ENCODE peak calls at places on chromosome 13, in six cellular contexts. E, Z, X, T, G and V are unnamed samples.

GRCh38 chr13:20006206-20006605 is 47.7 kb downstream of the ZMYM2 start:
- DNase-seq in E (peak; percentile 60), X (peak; percentile 66), T (no peak), G (no peak), Z (no peak), V (no peak)

GRCh38 chr13:113087923-113088690 is 17.5 kb upstream of the F7 start:
- DNase-seq in X (no peak), G (no peak), Z (no peak), E (no peak), T (no peak), V (no peak)

GRCh38 chr13:113584870-113585671 is 518 bp downstream of the TFDP1 start:
- DNase-seq in G (no peak), Z (no peak), X (peak; percentile 28), E (peak; percentile 23), T (peak; percentile 51), V (peak; percentile 23)

GRCh38 chr13:72565893-72566292 is 161.5 kb downstream of the MZT1 start:
- DNase-seq in E (peak; percentile 22), T (no peak), G (peak; percentile 4), Z (peak; percentile 72), X (peak; percentile 39), V (no peak)

GRCh38 chr13:114119196-114119595 is 13.2 kb downstream of the RASA3 start:
- DNase-seq in T (no peak), Z (no peak), X (peak; percentile 97), E (peak; percentile 96), G (no peak), V (peak; percentile 94)

GRCh38 chr13:52158629-52159158 is 703 bp downstream of the NEK3 start:
- DNase-seq in G (no peak), E (peak; percentile 44), Z (no peak), X (peak; percentile 55), T (no peak), V (no peak)

GRCh38 chr13:106753241-106753640 is 185.3 kb upstream of the ARGLU1 start:
- DNase-seq in X (no peak), Z (no peak), E (no peak), G (no peak), T (no peak), V (no peak)

GRCh38 chr13:110646442-110647364 is 31.4 kb downstream of the NAXD start:
- DNase-seq in Z (no peak), G (no peak), X (no peak), E (no peak), T (no peak), V (no peak)

GRCh38 chr13:107364658-107365057 is 796.7 kb upstream of the ARGLU1 start:
- DNase-seq in Z (no peak), T (no peak), X (no peak), G (no peak), E (no peak), V (no peak)